ENCODE peak calls at places on chromosomes 5 and 9, in nine cellular contexts. S, A, G, V, Y, O, B, C and E are unnamed samples.

GRCh38 chr9:98432134-98432533 is 176.7 kb upstream of the TBC1D2 start:
- DNase-seq in G (no peak), Y (no peak), S (no peak), A (no peak), V (no peak), B (no peak), C (no peak), O (no peak), E (no peak)

GRCh38 chr5:30040483-30041116 is 1152.9 kb upstream of the CDH6 start:
- DNase-seq in S (peak; percentile 5), A (no peak), B (no peak), G (peak; percentile 69), V (no peak), Y (peak; percentile 56), O (no peak), C (peak; percentile 74), E (no peak)

GRCh38 chr5:178081571-178082244 is 31.6 kb upstream of the N4BP3 start:
- DNase-seq in G (no peak), Y (no peak), O (no peak), A (no peak), C (no peak), S (no peak), V (no peak), B (no peak), E (no peak)

GRCh38 chr9:95107001-95107749 is 210.3 kb downstream of the FANCC start:
- DNase-seq in S (no peak), B (peak; percentile 69), Y (no peak), A (peak; percentile 70), V (no peak), C (peak; percentile 46), G (no peak), O (no peak), E (no peak)

GRCh38 chr5:30808996-30809395 is 384.5 kb upstream of the CDH6 start:
- DNase-seq in A (no peak), B (no peak), C (peak; percentile 3), Y (no peak), S (no peak), V (no peak), O (no peak), G (peak; percentile 10), E (no peak)

GRCh38 chr5:138573949-138574670 is 1.1 kb downstream of the HSPA9 start:
- DNase-seq in S (no peak), G (peak; percentile 57), Y (no peak), V (no peak), B (no peak), C (no peak), O (no peak), A (no peak), E (no peak)

GRCh38 chr5:93174930-93175329 is 406.1 kb downstream of the NR2F1-AS1 start:
- DNase-seq in A (no peak), O (no peak), Y (no peak), S (no peak), B (no peak), C (no peak), G (no peak), V (no peak), E (no peak)

GRCh38 chr9:21580636-21581353 is 98.7 kb upstream of the IFNE start:
- DNase-seq in B (no peak), A (no peak), G (peak; percentile 54), S (no peak), C (no peak), V (no peak), O (peak; percentile 26), Y (no peak), E (no peak)

GRCh38 chr9:71987471-71988371 is 72.7 kb downstream of the C9orf57 start:
- DNase-seq in C (peak; percentile 39), V (no peak), O (no peak), Y (no peak), S (no peak), G (no peak), A (no peak), B (no peak), E (no peak)

GRCh38 chr5:108418172-108418571 is 36.3 kb upstream of the FBXL17 start:
- DNase-seq in A (no peak), Y (no peak), B (no peak), O (no peak), S (no peak), G (no peak), C (no peak), V (peak; percentile 88), E (no peak)

GRCh38 chr5:50874277-50874984 is 208.0 kb downstream of the PARP8 start:
- DNase-seq in S (no peak), A (no peak), O (no peak), B (no peak), Y (no peak), C (no peak), G (no peak), V (no peak), E (no peak)

DNA sequence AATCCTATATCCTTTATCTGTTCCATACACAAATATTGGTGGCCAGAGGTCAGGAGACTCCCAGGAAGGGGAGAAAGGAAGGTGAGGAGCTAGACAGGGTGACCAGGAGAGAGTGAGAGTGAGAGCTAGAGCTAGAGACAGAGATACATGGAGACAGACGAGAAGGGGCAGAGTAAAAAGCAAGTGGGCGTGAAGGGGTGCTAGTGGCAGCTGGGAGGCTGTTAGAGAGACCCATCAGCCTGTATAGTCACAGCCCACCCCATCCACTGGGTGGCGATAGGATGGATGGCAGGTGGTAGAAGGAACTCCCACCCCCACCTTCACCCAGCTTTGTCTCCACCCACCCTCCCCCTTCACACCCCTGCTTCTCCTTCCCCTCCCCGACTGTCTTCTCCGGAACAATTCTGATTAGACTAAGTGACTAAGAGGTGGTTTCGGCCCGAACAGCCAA is 32.8 kb downstream of the PCDH1 start:
- DNase-seq in V (no peak), O (no peak), A (no peak), G (no peak), S (no peak), B (no peak), C (no peak), Y (no peak), E (no peak)
- TF ChIP-seq CTCF in V (no peak), O (no peak), A (no peak), G (no peak), S (no peak), B (no peak), C (no peak), Y (no peak), E (no peak)

DNA sequence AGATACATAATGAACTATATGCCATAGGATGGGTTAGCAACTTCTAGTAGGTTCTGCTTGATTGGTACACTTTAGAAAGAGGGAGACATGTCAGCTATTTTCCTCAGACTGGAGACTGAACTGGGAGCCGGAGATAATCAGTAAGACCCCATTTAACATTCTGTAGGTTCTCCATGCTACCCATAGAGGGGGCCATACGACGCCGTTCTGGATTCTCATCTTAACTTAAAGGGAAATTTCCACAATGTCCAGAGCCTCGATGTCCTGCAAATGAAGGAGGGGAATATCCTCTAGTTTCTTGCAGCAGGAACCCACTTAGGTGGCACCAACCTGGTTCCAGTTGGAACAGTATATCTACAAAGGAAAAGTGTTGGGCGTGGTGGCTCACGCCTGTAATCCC is 22.3 kb upstream of the NPM1 start:
- DNase-seq in O (no peak), S (peak; percentile 42), A (no peak), Y (no peak), B (no peak), C (peak; percentile 13), V (no peak), G (no peak), E (no peak)
- TF ChIP-seq CTCF in O (no peak), S (peak; percentile 21), A (no peak), Y (no peak), B (no peak), C (peak; percentile 45), V (no peak), G (no peak), E (no peak)

GRCh38 chr5:132223861-132224260 is 3.8 kb downstream of the P4HA2 start:
- DNase-seq in O (no peak), V (no peak), C (no peak), A (no peak), S (no peak), B (peak; percentile 4), G (no peak), Y (no peak), E (no peak)
- TF ChIP-seq CTCF in O (no peak), V (no peak), C (no peak), A (no peak), S (no peak), B (no peak), G (no peak), Y (no peak), E (no peak)

DNA sequence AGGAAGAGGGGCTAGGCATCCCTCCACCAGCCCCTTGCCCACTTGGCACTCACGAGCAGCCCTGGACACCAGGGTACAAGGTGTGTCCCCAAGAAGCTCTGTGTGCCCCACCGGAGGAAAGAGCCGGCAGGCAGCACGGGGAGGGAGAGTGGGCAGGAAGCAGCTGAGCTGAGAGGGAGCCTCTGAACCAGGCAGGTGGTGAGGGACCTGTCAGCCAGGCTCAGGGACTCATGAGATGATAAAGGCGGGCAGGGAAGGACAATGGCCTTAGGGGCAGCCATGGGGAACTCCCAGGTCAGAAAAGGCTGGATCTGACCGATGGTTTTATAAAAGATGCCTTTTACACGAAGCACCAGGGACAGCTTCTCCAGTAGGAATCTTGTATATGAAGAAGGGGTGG is 112.0 kb downstream of the VAV2 start:
- DNase-seq in Y (no peak), V (no peak), S (no peak), O (no peak), B (no peak), A (no peak), G (no peak), C (no peak), E (no peak)
- TF ChIP-seq CTCF in Y (no peak), V (no peak), S (no peak), O (no peak), B (no peak), A (no peak), G (no peak), C (no peak), E (no peak)

GRCh38 chr5:132063090-132063911 is 2.8 kb downstream of the IL3 start:
- DNase-seq in V (peak; percentile 55), A (peak; percentile 66), S (peak; percentile 75), O (peak; percentile 82), B (peak; percentile 58), G (peak; percentile 66), Y (peak; percentile 82), C (peak; percentile 88), E (peak; percentile 75)

GRCh38 chr5:132065351-132065937 is 5.0 kb downstream of the IL3 start:
- DNase-seq in O (peak; percentile 66), B (no peak), G (peak; percentile 82), Y (peak; percentile 61), A (no peak), V (no peak), C (peak; percentile 77), S (peak; percentile 81), E (no peak)

GRCh38 chr5:132065951-132066701 is 5.7 kb downstream of the IL3 start:
- DNase-seq in S (no peak), O (no peak), B (no peak), V (no peak), A (no peak), Y (no peak), C (no peak), G (no peak), E (no peak)

GRCh38 chr5:132064140-132064539 is 3.7 kb downstream of the IL3 start:
- DNase-seq in B (no peak), A (peak; percentile 8), G (no peak), V (peak; percentile 6), Y (no peak), O (no peak), S (no peak), C (no peak), E (no peak)

GRCh38 chr5:132064738-132065331 is 4.4 kb downstream of the IL3 start:
- DNase-seq in O (peak; percentile 69), G (peak; percentile 73), V (peak; percentile 36), B (peak; percentile 52), C (peak; percentile 80), Y (peak; percentile 79), S (peak; percentile 84), A (peak; percentile 67), E (peak; percentile 80)
- TF ChIP-seq CTCF in O (peak; percentile 95), G (peak; percentile 99), V (peak; percentile 68), B (peak; percentile 71), C (peak; percentile 99), Y (peak; percentile 94), S (peak; percentile 73), A (peak; percentile 73), E (peak; percentile 82)

GRCh38 chr5:127865273-127865672 is 162.1 kb downstream of the CCDC192 start:
- DNase-seq in A (no peak), S (no peak), G (no peak), C (no peak), Y (no peak), B (no peak), V (no peak), O (no peak), E (no peak)
- TF ChIP-seq CTCF in A (no peak), S (no peak), G (peak; percentile 4), C (peak; percentile 9), Y (no peak), B (no peak), V (no peak), O (no peak), E (no peak)